ENCODE peak calls at places on chromosomes 13 and 19, in eight cellular contexts. R is tibial nerve, D is MCF 10A, H is PC-9, M is GM23338, P is HFF-Myc, W is A549, C is ascending aorta. L is an unnamed sample.

GRCh38 chr13:42393573-42394360 is 121.8 kb downstream of the AKAP11 start:
- DNase-seq in R (no peak), D (peak; percentile 4), H (no peak), M (no peak), P (no peak), W (no peak), C (no peak), L (no peak)

GRCh38 chr19:53086949-53087348 is 16.3 kb downstream of the ZNF160 start:
- DNase-seq in R (no peak), D (no peak), H (no peak), M (no peak), P (peak; percentile 16), W (no peak), C (no peak), L (no peak)

GRCh38 chr19:16608290-16608704 is 19.7 kb downstream of the MED26 start:
- DNase-seq in R (no peak), D (peak; percentile 69), H (no peak), M (no peak), P (peak; percentile 66), W (no peak), C (peak; percentile 77), L (no peak)

GRCh38 chr13:110593430-110594130 is 21.8 kb upstream of the NAXD start:
- DNase-seq in R (no peak), D (peak; percentile 64), H (peak; percentile 59), M (peak; percentile 76), P (peak; percentile 31), W (peak; percentile 54), C (no peak), L (no peak)

GRCh38 chr19:45443462-45444317 is 20.0 kb upstream of the ERCC1 start:
- DNase-seq in R (peak; percentile 97), D (peak; percentile 98), H (peak; percentile 95), M (peak; percentile 99), P (no peak), W (peak; percentile 98), C (peak; percentile 100), L (peak; percentile 96)

GRCh38 chr13:44853641-44854040 is 135.6 kb downstream of the NUFIP1 start:
- DNase-seq in R (no peak), D (peak; percentile 9), H (peak; percentile 77), M (no peak), P (no peak), W (peak; percentile 71), C (no peak), L (no peak)

GRCh38 chr13:47146991-47147783 is 250.3 kb upstream of the HTR2A start:
- DNase-seq in R (no peak), D (no peak), H (no peak), M (no peak), P (no peak), W (no peak), C (no peak), L (no peak)

GRCh38 chr19:28878862-28879566 is 333.9 kb downstream of the UQCRFS1 start:
- DNase-seq in R (peak; percentile 33), D (peak; percentile 35), H (no peak), M (peak; percentile 94), P (peak; percentile 33), W (peak; percentile 83), C (peak; percentile 74), L (peak; percentile 68)

GRCh38 chr13:107900775-107901174 is 314.6 kb downstream of the LIG4 start:
- DNase-seq in R (no peak), D (peak; percentile 39), H (no peak), M (no peak), P (no peak), W (no peak), C (no peak), L (no peak)

GRCh38 chr13:74325106-74325505 is 190.9 kb upstream of the KLF12 start:
- DNase-seq in R (no peak), D (peak; percentile 42), H (no peak), M (no peak), P (peak; percentile 27), W (peak; percentile 11), C (no peak), L (no peak)

GRCh38 chr13:42177189-42177588 is 94.8 kb upstream of the AKAP11 start:
- DNase-seq in R (no peak), D (no peak), H (no peak), M (no peak), P (no peak), W (no peak), C (no peak), L (no peak)

GRCh38 chr13:75761373-75761772 is 125.2 kb downstream of the LMO7 start:
- DNase-seq in R (no peak), D (peak; percentile 16), H (no peak), M (no peak), P (no peak), W (no peak), C (no peak), L (no peak)

GRCh38 chr13:75762967-75763366 is 126.8 kb downstream of the LMO7 start:
- DNase-seq in R (no peak), D (no peak), H (no peak), M (no peak), P (no peak), W (no peak), C (no peak), L (no peak)

GRCh38 chr13:75762066-75762937 is 126.2 kb downstream of the LMO7 start:
- DNase-seq in R (no peak), D (peak; percentile 51), H (peak; percentile 94), M (no peak), P (no peak), W (peak; percentile 24), C (no peak), L (no peak)

GRCh38 chr13:75759531-75759930 is 123.4 kb downstream of the LMO7 start:
- DNase-seq in R (no peak), D (no peak), H (no peak), M (no peak), P (no peak), W (no peak), C (no peak), L (no peak)

GRCh38 chr13:75760182-75760981 is 124.3 kb downstream of the LMO7 start:
- DNase-seq in R (no peak), D (peak; percentile 81), H (peak; percentile 94), M (no peak), P (no peak), W (peak; percentile 75), C (no peak), L (no peak)
- TF ChIP-seq CTCF in R (no peak), D (peak; percentile 28), H (peak; percentile 44), M (no peak), P (no peak), W (no peak), C (no peak), L (no peak)

DNA sequence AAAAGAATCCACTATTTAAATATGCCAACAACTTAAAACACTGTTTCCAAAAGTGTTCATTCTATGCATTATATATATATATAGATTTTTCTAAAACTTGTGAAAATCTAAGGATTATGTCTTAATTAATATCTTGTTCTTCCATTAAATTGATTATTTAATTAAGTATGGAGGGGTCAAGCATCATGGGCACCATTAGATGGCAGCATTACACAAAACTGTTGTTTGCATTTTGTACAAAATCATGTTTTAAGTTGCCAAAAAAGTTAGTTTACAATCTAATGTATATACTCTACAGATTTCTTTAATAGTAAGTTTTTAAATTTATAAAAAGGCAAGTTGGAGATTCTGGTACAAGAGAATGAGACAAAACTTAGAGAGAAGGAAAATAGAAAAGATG is 213.2 kb upstream of the EDNRB start:
- DNase-seq in R (no peak), D (no peak), H (no peak), M (no peak), P (no peak), W (no peak), C (no peak), L (no peak)
- TF ChIP-seq CTCF in R (no peak), D (peak; percentile 21), H (peak; percentile 61), M (peak; percentile 55), P (peak; percentile 9), W (peak; percentile 20), C (no peak), L (no peak)

DNA sequence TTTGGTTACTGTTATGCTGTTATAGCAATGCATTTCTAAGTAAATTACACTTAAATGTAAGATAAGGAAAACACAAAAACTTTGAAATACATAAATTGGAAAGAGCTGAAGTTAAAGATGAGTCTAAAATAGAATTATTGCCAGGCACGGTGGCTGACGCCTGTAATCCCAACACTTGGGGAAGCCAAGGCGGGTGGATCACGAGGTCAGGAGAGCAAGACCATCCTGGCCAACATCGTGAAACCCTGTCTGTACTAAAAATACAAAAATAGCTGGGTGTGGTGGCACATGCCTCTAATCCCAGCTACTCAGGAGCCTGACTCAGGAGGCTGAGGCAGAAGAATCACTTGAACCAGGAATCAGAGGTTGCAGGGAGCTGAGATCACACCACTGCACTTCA is 905.4 kb upstream of the GPC6 start:
- DNase-seq in R (no peak), D (no peak), H (no peak), M (no peak), P (no peak), W (no peak), C (no peak), L (no peak)
- TF ChIP-seq CTCF in R (no peak), D (no peak), H (no peak), M (no peak), P (no peak), W (no peak), C (no peak), L (no peak)

DNA sequence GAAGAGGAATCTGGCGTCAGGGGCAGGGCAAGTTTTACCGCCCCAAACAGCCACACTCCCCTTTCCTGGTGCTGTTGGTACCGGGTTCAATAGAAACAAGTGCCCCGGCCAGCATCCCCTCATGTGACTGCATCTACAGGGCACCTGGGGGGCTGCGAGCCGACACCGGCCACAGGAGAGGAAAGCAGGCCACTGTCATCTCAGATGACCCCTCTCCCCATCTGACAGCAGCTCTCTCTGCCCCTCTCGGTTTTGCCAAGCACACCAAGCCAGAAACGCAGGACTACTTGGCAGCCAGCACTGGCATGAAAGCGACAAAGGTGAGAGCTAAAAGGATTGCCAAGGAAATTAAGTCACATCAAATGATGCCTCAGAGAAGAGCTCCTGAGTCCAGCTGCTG is 37.1 kb downstream of the MLLT1 start:
- DNase-seq in R (no peak), D (no peak), H (no peak), M (no peak), P (no peak), W (no peak), C (no peak), L (no peak)
- TF ChIP-seq CTCF in R (no peak), D (no peak), H (no peak), M (no peak), P (no peak), W (no peak), C (no peak), L (no peak)

GRCh38 chr13:99800951-99801350 is 170.6 kb downstream of the ZIC5 start:
- DNase-seq in R (no peak), D (no peak), H (no peak), M (peak; percentile 60), P (no peak), W (no peak), C (no peak), L (no peak)
- TF ChIP-seq CTCF in R (no peak), D (no peak), H (no peak), M (no peak), P (no peak), W (no peak), C (no peak), L (no peak)

L was measured in omental fat pad.